ENCODE peak calls at places on chromosomes 4 and X, in seven cellular contexts. L is neuronal stem cell; H is mucosa of descending colon; U is A673; F is tibial nerve; Z is Karpas-422; K is CD8-positive, alpha-beta T cell. C is an unnamed sample.

GRCh38 chrX:69073241-69073640 is 92.0 kb downstream of the PJA1 start:
- DNase-seq in L (no peak), U (no peak), K (no peak), F (no peak), H (no peak), Z (no peak), C (no peak)

GRCh38 chr4:11821774-11822430 is 393.2 kb upstream of the HS3ST1 start:
- DNase-seq in K (no peak), F (no peak), L (peak; percentile 21), Z (no peak), U (no peak), H (no peak), C (no peak)

GRCh38 chrX:54473993-54474859 is 21.8 kb downstream of the FGD1 start:
- DNase-seq in Z (no peak), L (no peak), H (no peak), K (no peak), F (no peak), U (no peak), C (no peak)

GRCh38 chrX:38151426-38151825 is 69.2 kb downstream of the SRPX start:
- DNase-seq in K (no peak), L (no peak), H (no peak), F (no peak), Z (no peak), U (no peak), C (no peak)

GRCh38 chrX:98350940-98351339 is 1467.2 kb downstream of the RPA4 start:
- DNase-seq in H (no peak), Z (no peak), K (no peak), U (no peak), F (no peak), L (peak; percentile 46), C (no peak)

GRCh38 chrX:136147320-136147901 is at the start of gene FHL1:
- DNase-seq in F (peak; percentile 38), L (peak; percentile 32), K (peak; percentile 22), H (peak; percentile 65), Z (no peak), U (peak; percentile 52), C (peak; percentile 83)

GRCh38 chr4:88158360-88159136 is at the start of gene ABCG2:
- DNase-seq in H (peak; percentile 36), L (peak; percentile 54), K (no peak), F (no peak), U (peak; percentile 37), Z (no peak), C (peak; percentile 64)

GRCh38 chr4:37827802-37828321 is 1.4 kb downstream of the PGM2 start:
- DNase-seq in H (no peak), L (peak; percentile 57), U (no peak), K (no peak), Z (peak; percentile 41), F (no peak), C (no peak)

GRCh38 chr4:169249214-169249973 is 21.4 kb downstream of the SH3RF1 start:
- DNase-seq in U (no peak), Z (no peak), H (no peak), K (no peak), L (no peak), F (no peak), C (no peak)

GRCh38 chr4:169243808-169244207 is 26.9 kb downstream of the SH3RF1 start:
- DNase-seq in Z (no peak), F (no peak), H (no peak), L (no peak), K (no peak), U (peak; percentile 33), C (no peak)

GRCh38 chr4:169248645-169249044 is 22.1 kb downstream of the SH3RF1 start:
- DNase-seq in U (no peak), L (no peak), F (no peak), K (no peak), H (no peak), Z (no peak), C (no peak)

GRCh38 chr4:169244210-169244609 is 26.5 kb downstream of the SH3RF1 start:
- DNase-seq in Z (no peak), K (no peak), H (no peak), L (no peak), F (no peak), U (peak; percentile 78), C (no peak)

GRCh38 chr4:169246957-169247396 is 23.8 kb downstream of the SH3RF1 start:
- DNase-seq in Z (no peak), F (no peak), L (no peak), K (no peak), U (no peak), H (no peak), C (no peak)
- H3K4me1 ChIP-seq in Z (no peaks in the 10 kb centered on the region), F (peaks cover 45% of the 10 kb centered on the region), L (peaks cover 16% of the 10 kb centered on the region), K (no peaks in the 10 kb centered on the region), U (peaks cover 35% of the 10 kb centered on the region), H (peaks cover 34% of the 10 kb centered on the region), C (peaks cover 28% of the 10 kb centered on the region)

DNA sequence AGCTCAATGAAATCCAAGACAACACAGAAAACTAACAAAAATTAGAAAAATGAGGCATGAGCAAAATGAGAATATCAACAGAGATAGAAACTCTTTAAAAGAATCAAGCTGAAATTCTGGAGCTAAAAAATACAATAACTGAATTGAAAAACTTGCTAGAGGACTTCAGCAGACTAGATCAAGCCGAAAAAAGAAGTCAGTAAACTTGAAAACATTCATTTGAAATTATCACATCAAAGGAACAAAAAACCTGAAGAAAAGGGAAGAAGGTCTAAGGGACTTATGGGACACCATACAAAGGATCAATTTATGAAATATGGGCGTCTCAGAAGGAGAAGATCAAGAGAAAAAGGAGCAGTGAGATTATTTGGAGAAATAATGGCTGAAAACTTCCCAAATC is 131.3 kb downstream of the PTCHD1 start:
- DNase-seq in L (no peak), U (no peak), K (no peak), H (no peak), Z (peak; percentile 47), F (no peak), C (no peak)
- H3K9me3 ChIP-seq in L (no peaks in the 10 kb centered on the region), U (no peaks in the 10 kb centered on the region), K (no peaks in the 10 kb centered on the region), H (peaks cover 5% of the 10 kb centered on the region), Z (peaks cover 58% of the 10 kb centered on the region), F (peaks cover 17% of the 10 kb centered on the region), C (peaks cover 12% of the 10 kb centered on the region)

DNA sequence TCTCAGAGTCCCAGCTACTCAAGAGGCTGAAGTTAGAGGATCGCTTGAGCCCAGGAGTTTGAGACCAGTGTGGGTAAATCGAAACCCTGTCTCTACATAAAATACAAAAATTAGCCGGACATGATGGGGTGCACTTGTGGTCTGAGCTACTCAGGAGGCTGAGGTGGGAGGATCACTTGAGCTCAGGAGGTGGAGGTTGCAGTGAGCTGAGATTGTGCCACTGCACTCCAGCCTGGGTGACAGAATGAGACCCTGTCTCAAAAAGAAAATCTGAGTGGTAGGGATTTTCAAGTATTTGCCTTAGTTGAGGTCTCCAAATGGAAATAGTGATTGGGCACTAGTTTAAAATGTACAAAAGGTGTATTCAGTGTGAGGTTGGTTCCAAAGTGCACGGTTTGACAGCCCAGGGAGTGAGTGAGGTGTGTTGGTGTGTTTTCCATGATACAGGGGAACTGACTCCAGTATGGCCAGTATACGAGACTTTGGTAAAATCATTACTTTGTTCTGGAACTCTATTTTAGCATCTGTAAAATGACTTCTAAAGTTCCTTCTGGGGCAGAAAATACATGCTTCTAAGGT is 13.8 kb downstream of the ADD1 start:
- DNase-seq in H (peak; percentile 17), L (no peak), F (no peak), U (no peak), K (no peak), Z (no peak), C (no peak)
- H3K4me1 ChIP-seq in H (peaks cover 67% of the 10 kb centered on the region), L (peaks cover 12% of the 10 kb centered on the region), F (peaks cover 97% of the 10 kb centered on the region), U (peaks cover 41% of the 10 kb centered on the region), K (peaks cover 70% of the 10 kb centered on the region), Z (peaks cover 26% of the 10 kb centered on the region), C (peaks cover 47% of the 10 kb centered on the region)

GRCh38 chr4:256492-256891 is 48.8 kb downstream of the ZNF732 start:
- DNase-seq in H (no peak), Z (no peak), K (no peak), L (no peak), F (no peak), U (no peak), C (no peak)
- H3K9me3 ChIP-seq in H (peaks cover 96% of the 10 kb centered on the region), Z (peaks cover 63% of the 10 kb centered on the region), K (peaks cover 19% of the 10 kb centered on the region), L (peaks cover 99% of the 10 kb centered on the region), F (peaks cover 77% of the 10 kb centered on the region), U (peaks cover 71% of the 10 kb centered on the region), C (peaks cover 92% of the 10 kb centered on the region)

GRCh38 chrX:111365770-111366325 is 46.1 kb downstream of the DCX start:
- DNase-seq in K (no peak), Z (no peak), H (no peak), L (no peak), F (no peak), U (no peak), C (no peak)

GRCh38 chrX:111361751-111362150 is 50.2 kb downstream of the DCX start:
- DNase-seq in F (no peak), Z (no peak), L (no peak), K (no peak), H (no peak), U (no peak), C (no peak)

GRCh38 chrX:111360839-111361238 is 51.2 kb downstream of the DCX start:
- DNase-seq in H (no peak), F (no peak), L (no peak), K (no peak), U (no peak), Z (no peak), C (no peak)

GRCh38 chrX:111363741-111364140 is 48.3 kb downstream of the DCX start:
- DNase-seq in Z (no peak), L (no peak), H (no peak), U (no peak), F (no peak), K (no peak), C (no peak)
- H3K4me1 ChIP-seq in Z (no peaks in the 10 kb centered on the region), L (no peaks in the 10 kb centered on the region), H (no peaks in the 10 kb centered on the region), U (no peaks in the 10 kb centered on the region), F (no peaks in the 10 kb centered on the region), K (no peaks in the 10 kb centered on the region), C (no peaks in the 10 kb centered on the region)

GRCh38 chrX:49287665-49288064 is 15.8 kb upstream of the GAGE10 start:
- DNase-seq in U (no peak), H (no peak), Z (no peak), L (no peak), K (no peak), F (no peak), C (no peak)

GRCh38 chrX:49290215-49290614 is 13.2 kb upstream of the GAGE10 start:
- DNase-seq in F (no peak), Z (no peak), K (no peak), L (no peak), H (no peak), U (no peak), C (no peak)

GRCh38 chrX:49291615-49292337 is 11.7 kb upstream of the GAGE10 start:
- DNase-seq in F (peak; percentile 19), Z (peak; percentile 86), L (peak; percentile 46), H (peak; percentile 77), K (peak; percentile 39), U (peak; percentile 69), C (no peak)

DNA sequence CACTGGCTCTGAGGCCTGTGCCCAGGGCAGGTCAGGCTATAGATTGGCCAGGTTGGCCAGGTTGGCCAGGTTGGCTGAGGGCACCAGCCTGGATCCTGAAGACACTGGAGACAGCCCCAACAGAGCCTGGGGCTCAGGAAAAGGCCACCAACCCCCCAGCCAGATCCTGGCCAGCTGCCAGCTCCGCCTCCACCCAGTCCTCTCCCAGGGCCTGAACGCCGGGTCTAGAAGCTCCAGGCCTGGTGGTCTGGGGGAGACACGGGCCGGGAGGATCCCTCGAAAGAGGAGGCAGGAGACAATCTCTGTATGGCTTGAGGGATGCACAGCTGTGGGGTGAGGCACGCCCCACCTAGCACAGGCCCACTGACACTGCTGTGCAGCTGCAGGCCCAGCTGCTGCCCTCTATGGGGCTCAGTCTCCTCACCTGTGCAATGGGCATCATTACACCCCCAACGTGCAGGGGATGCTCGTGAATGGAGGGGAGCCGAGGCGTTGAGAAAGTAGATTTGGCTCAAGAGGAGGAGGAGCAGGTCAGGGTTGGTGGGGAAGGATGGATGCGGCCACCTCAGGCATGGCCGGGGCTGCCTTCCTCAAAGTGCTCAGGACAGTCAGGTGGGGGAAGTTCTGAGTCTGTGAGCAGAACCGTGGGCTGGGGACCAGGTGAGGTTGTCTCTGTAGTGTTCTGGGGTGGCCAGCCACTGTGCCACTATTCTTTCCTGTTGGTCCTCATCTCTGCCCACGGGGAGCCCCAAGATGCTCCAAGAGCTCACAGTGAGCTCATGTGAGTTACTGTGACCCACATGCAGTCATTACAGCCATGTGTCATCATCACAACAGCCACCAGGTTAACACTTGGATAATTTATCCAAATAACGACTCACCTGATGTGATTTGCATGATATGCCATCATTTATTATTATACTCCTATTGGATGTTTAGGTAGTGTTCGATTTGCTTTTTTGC is 10.8 kb upstream of the GAGE10 start:
- DNase-seq in H (no peak), L (no peak), U (no peak), K (no peak), F (no peak), Z (no peak), C (no peak)
- H3K9me3 ChIP-seq in H (no peaks in the 10 kb centered on the region), L (no peaks in the 10 kb centered on the region), U (no peaks in the 10 kb centered on the region), K (no peaks in the 10 kb centered on the region), F (no peaks in the 10 kb centered on the region), Z (no peaks in the 10 kb centered on the region), C (no peaks in the 10 kb centered on the region)